ENCODE peak calls at places on chromosome 9, in seven cellular contexts. F, D, L, W, V, P and Q are unnamed samples.

GRCh38 chr9:93500571-93501298 is 47.4 kb upstream of the FAM120AOS start:
- DNase-seq in F (no peak), V (no peak), L (no peak), P (no peak), D (no peak), W (no peak), Q (no peak)

GRCh38 chr9:3857673-3858072 is 331.9 kb upstream of the RFX3 start:
- DNase-seq in D (no peak), V (no peak), W (no peak), F (no peak), L (no peak), P (no peak), Q (no peak)

GRCh38 chr9:124272118-124272517 is 14.4 kb downstream of the NEK6 start:
- DNase-seq in P (no peak), F (no peak), D (no peak), W (no peak), L (no peak), V (no peak), Q (no peak)

GRCh38 chr9:92071634-92072033 is 43.6 kb downstream of the SPTLC1 start:
- DNase-seq in F (no peak), L (no peak), V (no peak), W (no peak), P (no peak), D (no peak), Q (no peak)

GRCh38 chr9:129794549-129794948 is 8.4 kb upstream of the TOR1B start:
- DNase-seq in V (no peak), W (no peak), F (no peak), L (no peak), P (no peak), D (no peak), Q (no peak)

GRCh38 chr9:108776920-108777650 is 78.7 kb downstream of the ACTL7B start:
- DNase-seq in L (peak; percentile 78), V (no peak), F (no peak), P (no peak), W (no peak), D (no peak), Q (no peak)

GRCh38 chr9:122904466-122904822 is 715 bp downstream of the RC3H2 start:
- DNase-seq in W (peak; percentile 17), D (peak; percentile 3), V (no peak), P (peak; percentile 64), L (peak; percentile 47), F (peak; percentile 31), Q (peak; percentile 52)

GRCh38 chr9:20692554-20692953 is 8.5 kb downstream of the FOCAD start:
- DNase-seq in P (peak; percentile 33), V (no peak), F (no peak), L (no peak), D (no peak), W (no peak), Q (no peak)

GRCh38 chr9:134213508-134214394 is 49.4 kb upstream of the RNU6ATAC start:
- DNase-seq in L (no peak), V (no peak), W (peak; percentile 5), F (no peak), D (no peak), P (no peak), Q (no peak)

GRCh38 chr9:3401556-3401955 is 124.2 kb downstream of the RFX3 start:
- DNase-seq in F (no peak), W (no peak), P (no peak), V (peak; percentile 22), D (no peak), L (no peak), Q (no peak)

GRCh38 chr9:38180631-38181030 is 111.6 kb upstream of the SHB start:
- DNase-seq in L (no peak), V (no peak), F (no peak), P (no peak), W (no peak), D (no peak), Q (no peak)

GRCh38 chr9:108374606-108375005 is 481.2 kb downstream of the ACTL7B start:
- DNase-seq in L (no peak), W (no peak), V (no peak), P (no peak), D (no peak), F (no peak), Q (no peak)

GRCh38 chr9:89527084-89527483 is 29.2 kb upstream of the SEMA4D start:
- DNase-seq in L (no peak), W (peak; percentile 41), V (no peak), F (peak; percentile 19), P (no peak), D (no peak), Q (no peak)

GRCh38 chr9:136656795-136657611 is 5.7 kb upstream of the EGFL7 start:
- DNase-seq in V (no peak), F (no peak), L (no peak), D (no peak), W (peak; percentile 18), P (no peak), Q (peak; percentile 14)

GRCh38 chr9:21964925-21965385 is 29.2 kb downstream of the CDKN2A start:
- DNase-seq in P (no peak), V (no peak), D (peak; percentile 35), F (peak; percentile 55), L (peak; percentile 81), W (no peak), Q (peak; percentile 25)

GRCh38 chr9:6096821-6097220 is 81.4 kb upstream of the RANBP6 start:
- DNase-seq in V (no peak), F (no peak), W (no peak), L (peak; percentile 69), P (no peak), D (no peak), Q (no peak)

GRCh38 chr9:573551-574410 is 267.7 kb upstream of the DMRT1 start:
- DNase-seq in P (peak; percentile 66), D (no peak), V (no peak), F (peak; percentile 48), W (no peak), L (peak; percentile 28), Q (peak; percentile 10)

GRCh38 chr9:105114956-105115728 is 129.3 kb upstream of the SLC44A1 start:
- DNase-seq in P (no peak), F (peak; percentile 13), W (peak; percentile 31), D (peak; percentile 9), L (peak; percentile 61), V (no peak), Q (no peak)

GRCh38 chr9:38406476-38407186 is 14.1 kb downstream of the ALDH1B1 start:
- DNase-seq in P (no peak), V (no peak), L (no peak), F (no peak), D (no peak), W (no peak), Q (no peak)

GRCh38 chr9:16625831-16626230 is 244.6 kb downstream of the BNC2 start:
- DNase-seq in L (peak; percentile 57), V (no peak), F (no peak), D (no peak), P (no peak), W (no peak), Q (no peak)

GRCh38 chr9:125189011-125189360 is 617 bp downstream of the PPP6C start:
- DNase-seq in V (peak; percentile 22), F (peak; percentile 28), W (peak; percentile 33), D (peak; percentile 19), L (no peak), P (peak; percentile 42), Q (peak; percentile 50)

GRCh38 chr9:115590016-115590415 is 472.1 kb upstream of the TNC start:
- DNase-seq in L (peak; percentile 97), V (no peak), F (peak; percentile 10), W (no peak), D (no peak), P (no peak), Q (no peak)

GRCh38 chr9:81477669-81478068 is 211.7 kb downstream of the TLE1 start:
- DNase-seq in P (no peak), W (no peak), L (no peak), D (no peak), V (no peak), F (no peak), Q (no peak)

GRCh38 chr9:94443039-94443722 is 111.7 kb upstream of the PCAT7 start:
- DNase-seq in W (no peak), P (peak; percentile 44), D (no peak), F (no peak), V (no peak), L (no peak), Q (no peak)

GRCh38 chr9:96232539-96233241 is 69.3 kb downstream of the HSD17B3 start:
- DNase-seq in D (peak; percentile 5), L (peak; percentile 92), P (peak; percentile 64), V (peak; percentile 77), W (peak; percentile 50), F (peak; percentile 54), Q (peak; percentile 50)
- TF ChIP-seq CTCF in D (peak; percentile 76), L (peak; percentile 95), P (peak; percentile 99), V (peak; percentile 92), W (peak; percentile 61), F (peak; percentile 69), Q (peak; percentile 88)

GRCh38 chr9:86795861-86796497 is 151.3 kb downstream of the GAS1 start:
- DNase-seq in P (no peak), W (peak; percentile 55), D (no peak), V (no peak), F (peak; percentile 20), L (peak; percentile 98), Q (peak; percentile 21)
- TF ChIP-seq CTCF in P (peak; percentile 48), W (no peak), D (no peak), V (no peak), F (no peak), L (peak; percentile 14), Q (no peak)

GRCh38 chr9:96619491-96620154 is at the start of gene CDC14B:
- DNase-seq in W (peak; percentile 84), V (peak; percentile 89), F (peak; percentile 98), P (peak; percentile 94), L (peak; percentile 88), D (peak; percentile 72), Q (peak; percentile 90)
- TF ChIP-seq CTCF in W (peak; percentile 9), V (no peak), F (peak; percentile 63), P (no peak), L (no peak), D (no peak), Q (no peak)

GRCh38 chr9:14071484-14071883 is 242.5 kb downstream of the NFIB start:
- DNase-seq in F (no peak), W (no peak), V (no peak), D (no peak), P (no peak), L (no peak), Q (no peak)
- TF ChIP-seq CTCF in F (no peak), W (no peak), V (no peak), D (no peak), P (no peak), L (peak; percentile 1), Q (no peak)

DNA sequence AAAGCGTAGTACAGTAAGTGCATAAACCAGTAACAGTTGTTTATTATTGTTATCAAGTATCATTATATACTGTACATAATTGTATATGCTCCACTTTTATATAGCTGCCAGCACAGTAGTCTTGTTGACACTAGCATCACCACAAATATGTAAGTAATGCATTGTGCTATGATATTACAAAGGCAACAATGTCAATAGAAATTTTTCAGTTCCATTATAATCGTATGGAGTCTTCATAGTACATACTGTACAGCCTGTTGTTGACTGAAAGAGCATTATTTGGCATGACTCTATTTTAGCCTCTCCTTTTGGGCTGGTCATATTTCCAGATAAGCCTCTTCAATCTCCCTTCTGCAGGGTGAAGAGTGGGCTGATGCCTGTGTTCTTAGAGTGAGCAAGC is 40.4 kb downstream of the CFAP95 start:
- DNase-seq in V (no peak), L (no peak), F (no peak), P (no peak), W (no peak), D (no peak), Q (no peak)
- TF ChIP-seq CTCF in V (no peak), L (no peak), F (no peak), P (no peak), W (no peak), D (no peak), Q (no peak)